ENCODE peak calls at places on chromosomes 13 and 19, in eight cellular contexts. X is mesenteric fat pad, Z is endothelial cell of umbilical vein, R is ELR, G is occipital lobe, E is amniotic epithelial cell, N is GM04504, U is EH. H is an unnamed sample.

GRCh38 chr19:28542394-28543243 is 670.3 kb downstream of the UQCRFS1 start:
- DNase-seq in X (no peak), Z (no peak), R (no peak), G (no peak), E (no peak), N (no peak), U (no peak), H (no peak)

GRCh38 chr19:42313096-42313839 is at the start of gene TMEM145:
- DNase-seq in X (no peak), Z (peak; percentile 19), R (peak; percentile 67), G (peak; percentile 49), E (peak; percentile 42), N (no peak), U (peak; percentile 63), H (peak; percentile 55)

GRCh38 chr13:111187879-111188643 is 73.0 kb downstream of the ARHGEF7 start:
- DNase-seq in X (no peak), Z (peak; percentile 44), R (peak; percentile 59), G (peak; percentile 29), E (peak; percentile 60), N (no peak), U (no peak), H (peak; percentile 85)

GRCh38 chr13:20715340-20715732 is 11.8 kb downstream of the IL17D start:
- DNase-seq in X (no peak), Z (no peak), R (no peak), G (no peak), E (no peak), N (no peak), U (no peak), H (no peak)

GRCh38 chr19:18440421-18440877 is 2.5 kb upstream of the ISYNA1 start:
- DNase-seq in X (no peak), Z (no peak), R (peak; percentile 56), G (no peak), E (no peak), N (no peak), U (no peak), H (peak; percentile 44)

GRCh38 chr19:50556236-50557008 is 11.8 kb downstream of the LRRC4B start:
- DNase-seq in X (no peak), Z (peak; percentile 67), R (peak; percentile 66), G (peak; percentile 63), E (peak; percentile 27), N (peak; percentile 12), U (peak; percentile 68), H (peak; percentile 79)

GRCh38 chr13:24619302-24619701 is 60.9 kb upstream of the ATP12A start:
- DNase-seq in X (no peak), Z (no peak), R (no peak), G (no peak), E (peak; percentile 32), N (no peak), U (no peak), H (no peak)

GRCh38 chr13:23470706-23471610 is 37.5 kb upstream of the SACS start:
- DNase-seq in X (no peak), Z (no peak), R (peak; percentile 19), G (no peak), E (no peak), N (no peak), U (peak; percentile 73), H (no peak)

GRCh38 chr19:19642506-19643157 is 825 bp downstream of the GMIP start:
- DNase-seq in X (no peak), Z (peak; percentile 16), R (peak; percentile 35), G (no peak), E (no peak), N (no peak), U (peak; percentile 37), H (peak; percentile 21)

GRCh38 chr19:38263696-38264485 is 482 bp upstream of the SPINT2 start:
- DNase-seq in X (no peak), Z (no peak), R (peak; percentile 71), G (peak; percentile 70), E (no peak), N (no peak), U (peak; percentile 96), H (peak; percentile 26)

GRCh38 chr13:74191036-74191809 is 57.0 kb upstream of the KLF12 start:
- DNase-seq in X (no peak), Z (peak; percentile 63), R (peak; percentile 37), G (no peak), E (no peak), N (no peak), U (no peak), H (peak; percentile 69)

GRCh38 chr13:45827318-45827717 is 24.2 kb downstream of the SIAH3 start:
- DNase-seq in X (no peak), Z (no peak), R (no peak), G (no peak), E (no peak), N (no peak), U (no peak), H (no peak)

GRCh38 chr19:27734496-27735220 is 1478.3 kb downstream of the UQCRFS1 start:
- DNase-seq in X (no peak), Z (no peak), R (no peak), G (no peak), E (no peak), N (no peak), U (no peak), H (no peak)

GRCh38 chr19:34171539-34171876 is 796 bp upstream of the LSM14A start:
- DNase-seq in X (no peak), Z (no peak), R (peak; percentile 91), G (no peak), E (peak; percentile 89), N (peak; percentile 38), U (peak; percentile 81), H (peak; percentile 47)

GRCh38 chr19:50994129-50994528 is 7.3 kb downstream of the KLK8 start:
- DNase-seq in X (peak; percentile 18), Z (no peak), R (peak; percentile 13), G (no peak), E (no peak), N (no peak), U (no peak), H (peak; percentile 8)

GRCh38 chr13:105969761-105970160 is 565.7 kb downstream of the EFNB2 start:
- DNase-seq in X (no peak), Z (no peak), R (peak; percentile 63), G (no peak), E (peak; percentile 91), N (peak; percentile 14), U (peak; percentile 92), H (no peak)

GRCh38 chr13:86572115-86572514 is 772.9 kb upstream of the SLITRK6 start:
- DNase-seq in X (no peak), Z (peak; percentile 1), R (peak; percentile 73), G (no peak), E (peak; percentile 49), N (no peak), U (no peak), H (no peak)

GRCh38 chr19:2087621-2088100 is 8.5 kb downstream of the MOB3A start:
- DNase-seq in X (no peak), Z (no peak), R (no peak), G (no peak), E (no peak), N (no peak), U (no peak), H (no peak)

GRCh38 chr19:17766543-17767131 is 15.4 kb downstream of the FCHO1 start:
- DNase-seq in X (peak; percentile 94), Z (peak; percentile 73), R (peak; percentile 84), G (no peak), E (peak; percentile 85), N (peak; percentile 44), U (peak; percentile 82), H (peak; percentile 88)

GRCh38 chr13:72849571-72849970 is 67.6 kb downstream of the PIBF1 start:
- DNase-seq in X (no peak), Z (no peak), R (no peak), G (no peak), E (no peak), N (peak; percentile 18), U (peak; percentile 45), H (no peak)

GRCh38 chr19:19575411-19575810 is 37.3 kb downstream of the CILP2 start:
- DNase-seq in X (no peak), Z (no peak), R (no peak), G (no peak), E (no peak), N (no peak), U (no peak), H (no peak)

GRCh38 chr13:109140777-109141354 is 511.5 kb downstream of the MYO16 start:
- DNase-seq in X (no peak), Z (no peak), R (no peak), G (no peak), E (no peak), N (no peak), U (no peak), H (no peak)

GRCh38 chr13:37869506-37869755 is 141 bp downstream of the TRPC4 start:
- DNase-seq in X (no peak), Z (no peak), R (peak; percentile 50), G (peak; percentile 33), E (no peak), N (no peak), U (no peak), H (no peak)

GRCh38 chr13:45779901-45780300 is 71.7 kb downstream of the SIAH3 start:
- DNase-seq in X (no peak), Z (no peak), R (no peak), G (no peak), E (no peak), N (no peak), U (no peak), H (no peak)